ENCODE peak calls at places on chromosomes 2 and 18, in five cellular contexts. A is Jurkat, Clone E6-1; G is T-helper 2 cell; S is M059J; H is transverse colon. J is an unnamed sample.

GRCh38 chr2:233974530-233975071 is 57.4 kb downstream of the TRPM8 start:
- DNase-seq in A (no peak), G (no peak), S (peak; percentile 100), H (no peak), J (no peak)

GRCh38 chr2:218962859-218963492 is 3.5 kb downstream of the CDK5R2 start:
- DNase-seq in A (peak; percentile 24), G (peak; percentile 15), S (peak; percentile 85), H (peak; percentile 51), J (peak; percentile 73)

GRCh38 chr2:10570076-10570475 is 119.7 kb downstream of the NOL10 start:
- DNase-seq in A (no peak), G (no peak), S (no peak), H (no peak), J (no peak)

GRCh38 chr18:10320848-10321247 is 133.6 kb upstream of the APCDD1 start:
- DNase-seq in A (no peak), G (no peak), S (no peak), H (no peak), J (no peak)

GRCh38 chr2:239196474-239197021 is 204.3 kb downstream of the HDAC4 start:
- DNase-seq in A (no peak), G (no peak), S (no peak), H (peak; percentile 5), J (no peak)

GRCh38 chr2:177036754-177037153 is 175.8 kb upstream of the HNRNPA3 start:
- DNase-seq in A (no peak), G (no peak), S (no peak), H (no peak), J (no peak)

GRCh38 chr2:217685255-217685605 is 317.6 kb downstream of the TNS1 start:
- DNase-seq in A (no peak), G (no peak), S (peak; percentile 87), H (peak; percentile 29), J (no peak)

GRCh38 chr2:71564790-71565189 is 111.4 kb downstream of the DYSF start:
- DNase-seq in A (no peak), G (no peak), S (no peak), H (no peak), J (no peak)

GRCh38 chr2:71821856-71822255 is 325.8 kb downstream of the CYP26B1 start:
- DNase-seq in A (no peak), G (no peak), S (peak; percentile 38), H (no peak), J (no peak)

GRCh38 chr2:178484245-178485041 is 4.2 kb downstream of the PLEKHA3 start:
- DNase-seq in A (no peak), G (no peak), S (peak; percentile 39), H (no peak), J (no peak)

GRCh38 chr18:76643996-76644395 is 149.0 kb upstream of the ZNF516 start:
- DNase-seq in A (no peak), G (no peak), S (no peak), H (no peak), J (no peak)

GRCh38 chr2:200795044-200795443 is 16.7 kb upstream of the BZW1 start:
- DNase-seq in A (no peak), G (no peak), S (no peak), H (no peak), J (no peak)

GRCh38 chr18:74303936-74304335 is 11.7 kb upstream of the C18orf63 start:
- DNase-seq in A (no peak), G (no peak), S (peak; percentile 87), H (no peak), J (no peak)

GRCh38 chr18:77366725-77367641 is 117.3 kb downstream of the GALR1 start:
- DNase-seq in A (no peak), G (no peak), S (no peak), H (peak; percentile 36), J (no peak)

GRCh38 chr18:21112140-21112473 is 494 bp upstream of the ROCK1 start:
- DNase-seq in A (no peak), G (no peak), S (no peak), H (no peak), J (no peak)

GRCh38 chr18:24968233-24968775 is 383.7 kb downstream of the ZNF521 start:
- DNase-seq in A (no peak), G (no peak), S (no peak), H (no peak), J (no peak)

GRCh38 chr18:32769242-32770180 is 3.3 kb downstream of the KLHL14 start:
- DNase-seq in A (no peak), G (no peak), S (no peak), H (no peak), J (no peak)

GRCh38 chr2:69200107-69200520 is 186.9 kb downstream of the GFPT1 start:
- DNase-seq in A (no peak), G (no peak), S (no peak), H (peak; percentile 25), J (no peak)

GRCh38 chr2:53877112-53877511 is 17.3 kb upstream of the GPR75 start:
- DNase-seq in A (no peak), G (no peak), S (no peak), H (no peak), J (no peak)

GRCh38 chr18:22063077-22063476 is 106.3 kb upstream of the GATA6 start:
- DNase-seq in A (no peak), G (no peak), S (peak; percentile 25), H (no peak), J (no peak)

GRCh38 chr18:35141567-35142269 is 99.1 kb upstream of the ZNF397 start:
- DNase-seq in A (no peak), G (no peak), S (no peak), H (no peak), J (no peak)

GRCh38 chr2:86430368-86430767 is 10.8 kb upstream of the KDM3A start:
- DNase-seq in A (no peak), G (no peak), S (no peak), H (no peak), J (no peak)

GRCh38 chr2:37590119-37590571 is 81.3 kb downstream of the CDC42EP3 start:
- DNase-seq in A (no peak), G (no peak), S (peak; percentile 92), H (no peak), J (no peak)

J was measured in CD4-positive, alpha-beta T cell.